ENCODE peak calls at places on chromosomes 2 and 18, in nine cellular contexts. Q is stomach, P is neuronal stem cell, M is A549, I is uterus, W is mucosa of descending colon, O is cardiac muscle cell, Z is GM23248, T is heart left ventricle. B is an unnamed sample. For H3K4me1, the result is how much of the 10 kb centered on the place peaks cover.

GRCh38 chr2:128978155-128978707 is 659.6 kb upstream of the HS6ST1 start:
- DNase-seq in T (no peak), Q (no peak), O (no peak), W (no peak), I (no peak), M (no peak), Z (no peak), P (no peak), B (no peak)

GRCh38 chr2:235938611-235939010 is 229.6 kb downstream of the GBX2 start:
- DNase-seq in Q (no peak), M (no peak), P (no peak), O (no peak), W (no peak), I (no peak), T (no peak), Z (no peak), B (no peak)

GRCh38 chr2:42828487-42829416 is 36.4 kb upstream of the HAAO start:
- DNase-seq in M (peak), T (peak), Z (peak), W (peak), Q (peak), P (peak), I (peak), O (peak), B (peak)

GRCh38 chr2:17539596-17539992 is 902 bp upstream of the VSNL1 start:
- DNase-seq in O (peak), I (peak), T (peak), P (no peak), Q (no peak), Z (peak), M (no peak), W (peak), B (peak)

GRCh38 chr2:26696352-26696816 is 3.9 kb downstream of the KCNK3 start:
- DNase-seq in Z (peak), I (no peak), W (no peak), Q (peak), O (peak), T (peak), P (no peak), M (peak), B (no peak)

GRCh38 chr2:151043484-151043883 is 218.2 kb downstream of the RBM43 start:
- DNase-seq in W (no peak), T (no peak), Q (no peak), Z (peak), P (no peak), M (no peak), I (no peak), O (peak), B (no peak)

GRCh38 chr2:106839849-106840595 is 45.9 kb downstream of the ST6GAL2 start:
- DNase-seq in M (no peak), P (peak), T (no peak), O (no peak), I (no peak), Z (no peak), W (no peak), Q (no peak), B (no peak)

GRCh38 chr2:235458839-235459273 is 35.0 kb upstream of the AGAP1 start:
- DNase-seq in P (no peak), I (no peak), M (no peak), W (peak), Q (peak), T (peak), Z (peak), O (peak), B (peak)

GRCh38 chr18:73841661-73842060 is 306.0 kb downstream of the FBXO15 start:
- DNase-seq in Z (peak), M (no peak), I (no peak), W (no peak), Q (no peak), P (no peak), T (no peak), O (no peak), B (no peak)

GRCh38 chr18:43465483-43465882 is 188.2 kb upstream of the SYT4 start:
- DNase-seq in M (no peak), O (no peak), I (no peak), T (no peak), Q (no peak), Z (no peak), P (no peak), W (no peak), B (no peak)

GRCh38 chr18:48949051-48949605 is 1.6 kb downstream of the SMAD7 start:
- DNase-seq in M (no peak), T (peak), I (no peak), Q (peak), P (no peak), Z (peak), W (peak), O (no peak), B (no peak)

GRCh38 chr18:11982981-11983380 is 1.7 kb downstream of the IMPA2 start:
- DNase-seq in P (no peak), Z (no peak), W (no peak), Q (no peak), O (no peak), T (no peak), M (no peak), I (no peak), B (no peak)

GRCh38 chr2:174764281-174765063 is at the start of gene CHRNA1:
- DNase-seq in Q (no peak), T (no peak), Z (peak), M (no peak), I (no peak), W (no peak), O (peak), P (no peak), B (no peak)
- H3K4me1 ChIP-seq in Q (under half), T (under half), Z (under half), M (under half), I (under half), W (under half), O (under half), P (under half), B (under half)

GRCh38 chr18:77110400-77110799 is 22.2 kb downstream of the MBP start:
- DNase-seq in W (no peak), I (no peak), T (no peak), O (no peak), P (no peak), Z (no peak), M (no peak), Q (no peak), B (no peak)
- H3K4me1 ChIP-seq in W (under half), I (under half), T (under half), O (under half), P (under half), Z (under half), M (half or more), Q (under half), B (half or more)

DNA sequence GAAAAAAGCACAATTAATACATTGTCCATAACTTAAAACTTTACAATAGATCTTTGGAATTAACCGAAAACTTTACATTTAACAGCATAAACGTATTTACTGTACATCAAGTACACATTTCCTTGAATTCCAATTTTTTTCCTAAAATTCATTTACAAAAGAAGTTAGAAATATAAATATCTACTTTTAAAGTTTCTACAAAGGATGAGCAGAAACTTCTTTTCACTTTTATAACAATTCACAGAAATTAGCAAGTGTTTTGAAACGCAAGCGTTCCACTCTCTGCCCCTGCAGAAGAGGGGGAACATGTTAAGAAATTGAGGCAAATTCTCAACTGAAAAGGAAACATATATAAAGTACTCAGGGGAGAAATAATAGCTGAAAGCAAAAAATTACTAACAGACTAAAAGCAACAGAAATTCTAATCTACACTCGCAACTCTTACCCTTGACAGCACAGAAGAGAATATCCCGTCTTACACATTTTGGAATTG is 1.5 kb downstream of the NFE2L2 start:
- DNase-seq in P (no peak), I (no peak), M (no peak), W (no peak), T (no peak), Z (no peak), Q (no peak), O (no peak), B (no peak)
- H3K4me1 ChIP-seq in P (under half), I (under half), M (under half), W (under half), T (under half), Z (under half), Q (under half), O (under half), B (half or more)

DNA sequence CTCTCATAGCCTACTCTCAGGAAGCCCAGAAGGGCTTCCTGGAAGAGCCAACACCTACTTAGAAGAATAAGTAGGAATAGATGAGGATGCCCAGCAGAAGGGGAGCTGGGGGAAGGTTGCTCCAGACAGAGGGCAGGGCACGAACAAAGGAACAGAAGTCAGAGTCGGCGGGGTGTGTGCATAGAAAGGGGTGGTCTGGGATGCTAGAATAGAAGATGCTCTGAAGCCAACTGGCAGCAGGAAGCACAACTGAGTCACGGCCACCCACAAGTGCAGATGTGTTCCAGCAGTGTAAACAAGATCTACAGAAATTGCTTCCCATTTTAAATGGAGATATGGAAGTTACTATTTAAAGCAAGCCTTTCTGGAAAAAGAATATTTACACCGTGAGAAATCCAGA is 131.0 kb downstream of the ZNF532 start:
- DNase-seq in T (peak), Z (no peak), W (no peak), P (no peak), O (no peak), M (no peak), I (no peak), Q (no peak), B (no peak)
- H3K4me1 ChIP-seq in T (half or more), Z (half or more), W (under half), P (under half), O (under half), M (half or more), I (under half), Q (under half), B (half or more)

DNA sequence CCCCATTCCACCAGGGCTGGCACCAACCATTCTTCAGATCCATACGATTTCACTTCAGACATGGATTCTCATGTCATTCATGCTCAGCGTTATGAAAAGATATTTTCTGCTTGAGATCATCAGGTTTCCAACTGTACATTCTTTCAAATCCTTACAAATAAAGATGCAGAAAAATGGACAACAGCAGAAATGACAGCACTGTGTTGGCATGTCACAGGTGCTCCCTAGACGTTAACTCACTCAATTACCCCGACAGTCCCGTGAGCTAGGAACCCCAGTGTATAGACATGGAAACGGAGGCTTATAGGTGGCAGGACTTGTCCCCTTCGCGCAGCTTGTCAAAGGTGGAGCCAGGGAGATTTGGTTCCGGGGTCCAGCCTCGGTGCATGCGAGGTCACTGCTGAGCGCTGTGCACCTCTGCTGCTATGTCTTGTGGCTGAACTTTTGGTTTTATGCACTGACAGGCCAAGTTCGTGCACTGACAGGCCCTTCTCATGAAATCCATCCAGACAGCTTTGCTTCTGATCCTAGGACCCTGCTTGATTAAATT is 17.7 kb downstream of the FHL2 start:
- DNase-seq in P (no peak), Q (no peak), I (no peak), T (no peak), Z (peak), O (no peak), W (no peak), M (no peak), B (no peak)
- H3K4me1 ChIP-seq in P (under half), Q (half or more), I (under half), T (under half), Z (half or more), O (half or more), W (under half), M (under half), B (half or more)

B was measured in left ventricle myocardium inferior.